ENCODE peak calls at places on chromosome 5, in nine cellular contexts. One of them, this sample, is unnamed.

GRCh38 chr5:133944263-133945230 is 23.9 kb downstream of the C5orf15 start:
- DNase-seq in lung: peak
- DNase-seq in activated B cell treated with CpG ODN at 0.5 μM for 24 hours: no peak
- DNase-seq in astrocyte of the spinal cord: peak
- DNase-seq in testis: peak
- DNase-seq in glutamatergic neuron: peak
- DNase-seq in AG04450: no peak
- DNase-seq in prostate gland: no peak
- DNase-seq in A673: peak
- DNase-seq in this sample: peak

GRCh38 chr5:168898261-168898911 is 319.2 kb upstream of the PANK3 start:
- DNase-seq in glutamatergic neuron: peak
- DNase-seq in AG04450: no peak
- DNase-seq in A673: peak
- DNase-seq in activated B cell treated with CpG ODN at 0.5 μM for 24 hours: no peak
- DNase-seq in astrocyte of the spinal cord: no peak
- DNase-seq in lung: no peak
- DNase-seq in prostate gland: no peak
- DNase-seq in testis: no peak
- DNase-seq in this sample: no peak

GRCh38 chr5:98050583-98050982 is 722.9 kb upstream of the RGMB start:
- DNase-seq in astrocyte of the spinal cord: peak
- DNase-seq in prostate gland: no peak
- DNase-seq in glutamatergic neuron: no peak
- DNase-seq in lung: no peak
- DNase-seq in AG04450: peak
- DNase-seq in A673: no peak
- DNase-seq in testis: no peak
- DNase-seq in activated B cell treated with CpG ODN at 0.5 μM for 24 hours: no peak
- DNase-seq in this sample: peak

GRCh38 chr5:141850183-141850768 is 27.9 kb downstream of the PCDH1 start:
- DNase-seq in AG04450: no peak
- DNase-seq in glutamatergic neuron: no peak
- DNase-seq in activated B cell treated with CpG ODN at 0.5 μM for 24 hours: no peak
- DNase-seq in prostate gland: peak
- DNase-seq in lung: peak
- DNase-seq in astrocyte of the spinal cord: no peak
- DNase-seq in testis: peak
- DNase-seq in A673: peak
- DNase-seq in this sample: peak

GRCh38 chr5:168784449-168784848 is 205.3 kb upstream of the PANK3 start:
- DNase-seq in activated B cell treated with CpG ODN at 0.5 μM for 24 hours: no peak
- DNase-seq in prostate gland: no peak
- DNase-seq in astrocyte of the spinal cord: no peak
- DNase-seq in testis: no peak
- DNase-seq in AG04450: no peak
- DNase-seq in A673: no peak
- DNase-seq in glutamatergic neuron: no peak
- DNase-seq in lung: no peak
- DNase-seq in this sample: no peak

GRCh38 chr5:131983244-131983771 is 28.1 kb downstream of the ACSL6 start:
- DNase-seq in astrocyte of the spinal cord: peak
- DNase-seq in testis: no peak
- DNase-seq in prostate gland: no peak
- DNase-seq in activated B cell treated with CpG ODN at 0.5 μM for 24 hours: no peak
- DNase-seq in A673: no peak
- DNase-seq in AG04450: no peak
- DNase-seq in glutamatergic neuron: no peak
- DNase-seq in lung: no peak
- DNase-seq in this sample: peak

GRCh38 chr5:139578348-139578724 is 17.2 kb downstream of the UBE2D2 start:
- DNase-seq in testis: no peak
- DNase-seq in A673: no peak
- DNase-seq in activated B cell treated with CpG ODN at 0.5 μM for 24 hours: no peak
- DNase-seq in glutamatergic neuron: no peak
- DNase-seq in astrocyte of the spinal cord: no peak
- DNase-seq in lung: no peak
- DNase-seq in AG04450: no peak
- DNase-seq in prostate gland: no peak
- DNase-seq in this sample: no peak

GRCh38 chr5:143921525-143922311 is 109.8 kb downstream of the HMHB1 start:
- DNase-seq in astrocyte of the spinal cord: peak
- DNase-seq in AG04450: no peak
- DNase-seq in A673: no peak
- DNase-seq in lung: no peak
- DNase-seq in testis: no peak
- DNase-seq in prostate gland: no peak
- DNase-seq in activated B cell treated with CpG ODN at 0.5 μM for 24 hours: no peak
- DNase-seq in glutamatergic neuron: no peak
- DNase-seq in this sample: peak

GRCh38 chr5:60196382-60197113 is 303.0 kb upstream of the PDE4D start:
- DNase-seq in prostate gland: peak
- DNase-seq in AG04450: peak
- DNase-seq in lung: no peak
- DNase-seq in testis: peak
- DNase-seq in astrocyte of the spinal cord: peak
- DNase-seq in activated B cell treated with CpG ODN at 0.5 μM for 24 hours: no peak
- DNase-seq in A673: peak
- DNase-seq in glutamatergic neuron: no peak
- DNase-seq in this sample: peak

GRCh38 chr5:148966348-148966747 is 96.5 kb downstream of the SH3TC2 start:
- DNase-seq in A673: no peak
- DNase-seq in activated B cell treated with CpG ODN at 0.5 μM for 24 hours: no peak
- DNase-seq in glutamatergic neuron: no peak
- DNase-seq in AG04450: no peak
- DNase-seq in astrocyte of the spinal cord: no peak
- DNase-seq in testis: no peak
- DNase-seq in lung: peak
- DNase-seq in prostate gland: peak
- DNase-seq in this sample: no peak

GRCh38 chr5:132812123-132812948 is 766 bp upstream of the SOWAHA start:
- DNase-seq in lung: no peak
- DNase-seq in activated B cell treated with CpG ODN at 0.5 μM for 24 hours: no peak
- DNase-seq in testis: no peak
- DNase-seq in glutamatergic neuron: no peak
- DNase-seq in AG04450: no peak
- DNase-seq in prostate gland: no peak
- DNase-seq in A673: no peak
- DNase-seq in astrocyte of the spinal cord: no peak
- DNase-seq in this sample: no peak

GRCh38 chr5:50445281-50445949 is 4.3 kb upstream of the EMB start:
- DNase-seq in testis: no peak
- DNase-seq in glutamatergic neuron: no peak
- DNase-seq in prostate gland: no peak
- DNase-seq in A673: no peak
- DNase-seq in activated B cell treated with CpG ODN at 0.5 μM for 24 hours: no peak
- DNase-seq in astrocyte of the spinal cord: no peak
- DNase-seq in lung: no peak
- DNase-seq in AG04450: no peak
- DNase-seq in this sample: no peak

GRCh38 chr5:107478068-107478641 is 192.6 kb downstream of the EFNA5 start:
- DNase-seq in lung: no peak
- DNase-seq in activated B cell treated with CpG ODN at 0.5 μM for 24 hours: no peak
- DNase-seq in AG04450: no peak
- DNase-seq in A673: peak
- DNase-seq in astrocyte of the spinal cord: no peak
- DNase-seq in testis: no peak
- DNase-seq in prostate gland: no peak
- DNase-seq in glutamatergic neuron: no peak
- DNase-seq in this sample: no peak

GRCh38 chr5:45491368-45491767 is 204.8 kb downstream of the HCN1 start:
- DNase-seq in AG04450: no peak
- DNase-seq in prostate gland: no peak
- DNase-seq in activated B cell treated with CpG ODN at 0.5 μM for 24 hours: no peak
- DNase-seq in glutamatergic neuron: no peak
- DNase-seq in astrocyte of the spinal cord: no peak
- DNase-seq in lung: no peak
- DNase-seq in testis: no peak
- DNase-seq in A673: no peak
- DNase-seq in this sample: no peak

GRCh38 chr5:79753863-79754645 is 64.4 kb downstream of the CMYA5 start:
- DNase-seq in glutamatergic neuron: no peak
- DNase-seq in A673: no peak
- DNase-seq in activated B cell treated with CpG ODN at 0.5 μM for 24 hours: no peak
- DNase-seq in prostate gland: no peak
- DNase-seq in astrocyte of the spinal cord: no peak
- DNase-seq in AG04450: no peak
- DNase-seq in testis: no peak
- DNase-seq in lung: no peak
- DNase-seq in this sample: no peak

GRCh38 chr5:56467176-56467717 is 234.1 kb upstream of the ANKRD55 start:
- DNase-seq in A673: no peak
- DNase-seq in testis: no peak
- DNase-seq in astrocyte of the spinal cord: no peak
- DNase-seq in prostate gland: peak
- DNase-seq in lung: no peak
- DNase-seq in activated B cell treated with CpG ODN at 0.5 μM for 24 hours: no peak
- DNase-seq in glutamatergic neuron: no peak
- DNase-seq in AG04450: no peak
- DNase-seq in this sample: no peak

DNA sequence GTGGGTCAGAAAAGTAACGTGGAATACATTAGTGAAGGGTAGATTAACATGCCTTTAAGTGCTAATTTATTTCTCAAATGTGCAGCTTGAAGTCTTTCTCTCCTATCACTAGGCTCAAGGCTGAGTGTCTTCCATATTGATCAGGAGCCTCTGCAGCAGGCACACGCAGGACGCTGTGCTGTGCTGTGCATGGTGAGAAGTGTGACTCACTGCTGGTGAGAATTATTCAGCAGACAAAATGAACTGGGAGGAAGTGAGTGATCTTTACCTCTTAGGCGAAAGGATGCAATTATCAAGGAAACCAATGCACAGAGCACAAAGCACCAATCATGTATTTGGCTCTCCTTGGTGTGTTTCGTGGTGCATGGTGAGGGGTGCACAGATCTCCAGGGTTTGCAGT is 136.3 kb downstream of the TENT4A start:
- DNase-seq in astrocyte of the spinal cord: no peak
- DNase-seq in glutamatergic neuron: no peak
- DNase-seq in activated B cell treated with CpG ODN at 0.5 μM for 24 hours: no peak
- DNase-seq in prostate gland: no peak
- DNase-seq in lung: no peak
- DNase-seq in testis: no peak
- DNase-seq in A673: peak
- DNase-seq in AG04450: no peak
- DNase-seq in this sample: no peak
- TF ChIP-seq CTCF in astrocyte of the spinal cord: no peak
- TF ChIP-seq CTCF in glutamatergic neuron: no peak
- TF ChIP-seq CTCF in activated B cell treated with CpG ODN at 0.5 μM for 24 hours: no peak
- TF ChIP-seq CTCF in prostate gland: no peak
- TF ChIP-seq CTCF in lung: no peak
- TF ChIP-seq CTCF in testis: no peak
- TF ChIP-seq CTCF in A673: no peak
- TF ChIP-seq CTCF in AG04450: no peak
- TF ChIP-seq CTCF in this sample: no peak

GRCh38 chr5:120734033-120734432 is 269.9 kb downstream of the PRR16 start:
- DNase-seq in activated B cell treated with CpG ODN at 0.5 μM for 24 hours: no peak
- DNase-seq in A673: no peak
- DNase-seq in prostate gland: no peak
- DNase-seq in testis: peak
- DNase-seq in lung: no peak
- DNase-seq in astrocyte of the spinal cord: peak
- DNase-seq in AG04450: no peak
- DNase-seq in glutamatergic neuron: peak
- DNase-seq in this sample: peak

GRCh38 chr5:120730214-120730613 is 266.1 kb downstream of the PRR16 start:
- DNase-seq in prostate gland: no peak
- DNase-seq in glutamatergic neuron: no peak
- DNase-seq in activated B cell treated with CpG ODN at 0.5 μM for 24 hours: no peak
- DNase-seq in AG04450: no peak
- DNase-seq in testis: no peak
- DNase-seq in astrocyte of the spinal cord: no peak
- DNase-seq in A673: no peak
- DNase-seq in lung: no peak
- DNase-seq in this sample: no peak

GRCh38 chr5:120738568-120738967 is 274.5 kb downstream of the PRR16 start:
- DNase-seq in testis: no peak
- DNase-seq in AG04450: no peak
- DNase-seq in activated B cell treated with CpG ODN at 0.5 μM for 24 hours: no peak
- DNase-seq in lung: no peak
- DNase-seq in glutamatergic neuron: no peak
- DNase-seq in A673: no peak
- DNase-seq in prostate gland: no peak
- DNase-seq in astrocyte of the spinal cord: no peak
- DNase-seq in this sample: no peak

GRCh38 chr5:120740989-120741388 is 276.9 kb downstream of the PRR16 start:
- DNase-seq in glutamatergic neuron: no peak
- DNase-seq in A673: no peak
- DNase-seq in astrocyte of the spinal cord: no peak
- DNase-seq in activated B cell treated with CpG ODN at 0.5 μM for 24 hours: no peak
- DNase-seq in lung: no peak
- DNase-seq in prostate gland: no peak
- DNase-seq in testis: no peak
- DNase-seq in AG04450: no peak
- DNase-seq in this sample: no peak

GRCh38 chr5:120735076-120735475 is 271.0 kb downstream of the PRR16 start:
- DNase-seq in glutamatergic neuron: no peak
- DNase-seq in activated B cell treated with CpG ODN at 0.5 μM for 24 hours: no peak
- DNase-seq in testis: no peak
- DNase-seq in astrocyte of the spinal cord: no peak
- DNase-seq in A673: no peak
- DNase-seq in lung: no peak
- DNase-seq in AG04450: no peak
- DNase-seq in prostate gland: no peak
- DNase-seq in this sample: peak
- TF ChIP-seq CTCF in glutamatergic neuron: no peak
- TF ChIP-seq CTCF in activated B cell treated with CpG ODN at 0.5 μM for 24 hours: no peak
- TF ChIP-seq CTCF in testis: no peak
- TF ChIP-seq CTCF in astrocyte of the spinal cord: peak
- TF ChIP-seq CTCF in A673: no peak
- TF ChIP-seq CTCF in lung: no peak
- TF ChIP-seq CTCF in AG04450: no peak
- TF ChIP-seq CTCF in prostate gland: no peak
- TF ChIP-seq CTCF in this sample: peak

DNA sequence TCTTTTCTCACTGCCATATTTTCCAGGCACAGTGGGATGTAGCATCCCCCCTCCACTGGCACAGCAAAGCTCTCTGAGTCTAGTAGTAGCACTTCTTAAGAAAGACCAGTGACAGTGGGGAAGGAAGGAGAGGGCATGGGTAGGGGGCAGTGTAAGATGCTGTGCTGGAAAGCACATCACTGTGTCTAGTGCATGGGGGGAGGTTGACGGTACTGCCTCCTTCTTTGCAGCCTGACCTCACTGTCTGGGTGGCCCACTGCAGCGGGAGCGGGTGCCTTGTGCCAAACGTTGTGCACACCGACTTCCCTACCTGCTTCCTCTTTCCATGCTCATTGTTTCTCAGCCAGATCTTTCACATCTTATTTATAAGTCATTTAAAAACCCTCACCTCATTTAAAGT is 91.8 kb downstream of the PDE8B start:
- DNase-seq in glutamatergic neuron: no peak
- DNase-seq in AG04450: no peak
- DNase-seq in testis: no peak
- DNase-seq in astrocyte of the spinal cord: no peak
- DNase-seq in activated B cell treated with CpG ODN at 0.5 μM for 24 hours: no peak
- DNase-seq in A673: no peak
- DNase-seq in prostate gland: no peak
- DNase-seq in lung: no peak
- DNase-seq in this sample: no peak
- TF ChIP-seq CTCF in glutamatergic neuron: no peak
- TF ChIP-seq CTCF in AG04450: no peak
- TF ChIP-seq CTCF in testis: no peak
- TF ChIP-seq CTCF in astrocyte of the spinal cord: no peak
- TF ChIP-seq CTCF in activated B cell treated with CpG ODN at 0.5 μM for 24 hours: no peak
- TF ChIP-seq CTCF in A673: no peak
- TF ChIP-seq CTCF in prostate gland: no peak
- TF ChIP-seq CTCF in lung: no peak
- TF ChIP-seq CTCF in this sample: no peak

GRCh38 chr5:129271309-129271708 is 176.8 kb downstream of the ISOC1 start:
- DNase-seq in prostate gland: no peak
- DNase-seq in activated B cell treated with CpG ODN at 0.5 μM for 24 hours: no peak
- DNase-seq in AG04450: no peak
- DNase-seq in glutamatergic neuron: no peak
- DNase-seq in A673: peak
- DNase-seq in astrocyte of the spinal cord: no peak
- DNase-seq in testis: peak
- DNase-seq in lung: no peak
- DNase-seq in this sample: peak
- TF ChIP-seq CTCF in prostate gland: no peak
- TF ChIP-seq CTCF in activated B cell treated with CpG ODN at 0.5 μM for 24 hours: no peak
- TF ChIP-seq CTCF in AG04450: no peak
- TF ChIP-seq CTCF in glutamatergic neuron: no peak
- TF ChIP-seq CTCF in A673: peak
- TF ChIP-seq CTCF in astrocyte of the spinal cord: no peak
- TF ChIP-seq CTCF in testis: no peak
- TF ChIP-seq CTCF in lung: no peak
- TF ChIP-seq CTCF in this sample: peak